ENCODE peak calls at places on chromosomes 1 and 21, in four cellular contexts. B is CD8-positive, alpha-beta memory T cell; H is NCI-H345; O is OCI-LY7. X is an unnamed sample.

GRCh38 chr1:84940481-84940880 is 47.5 kb upstream of the LPAR3 start:
- DNase-seq in B (no peak), H (no peak), O (no peak), X (no peak)

GRCh38 chr1:231666220-231666956 is 39.8 kb downstream of the DISC1 start:
- DNase-seq in B (no peak), O (no peak), H (no peak), X (peak; percentile 12)

GRCh38 chr1:8423702-8424538 is 106.0 kb downstream of the SLC45A1 start:
- DNase-seq in H (peak; percentile 64), B (peak; percentile 73), O (peak; percentile 84), X (peak; percentile 45)

GRCh38 chr1:177287237-177287636 is 116.5 kb downstream of the BRINP2 start:
- DNase-seq in B (no peak), H (no peak), O (no peak), X (no peak)

GRCh38 chr1:185091480-185091879 is 46.1 kb downstream of the RNF2 start:
- DNase-seq in O (no peak), B (no peak), H (no peak), X (no peak)

GRCh38 chr21:42260121-42260520 is 41.2 kb downstream of the ABCG1 start:
- DNase-seq in O (no peak), H (no peak), B (no peak), X (no peak)

GRCh38 chr1:203037509-203038190 is 11.4 kb downstream of the PPFIA4 start:
- DNase-seq in B (no peak), H (no peak), O (no peak), X (no peak)

GRCh38 chr1:186022184-186022583 is 288.0 kb downstream of the HMCN1 start:
- DNase-seq in B (no peak), H (no peak), O (no peak), X (no peak)

GRCh38 chr1:116740726-116741125 is 13.5 kb upstream of the CD2 start:
- DNase-seq in B (no peak), O (peak; percentile 11), H (no peak), X (no peak)

X was measured in NCI-H2171.